ENCODE peak calls at places on chromosome 17, in eight cellular contexts. V is ovary; R is prostate gland; W is right lobe of liver; T is tibial artery; K is mammary epithelial cell; H is CD4-positive, alpha-beta memory T cell; Z is lung. Q is an unnamed sample.

GRCh38 chr17:50267074-50267841 is 7.0 kb upstream of the TMEM92 start:
- DNase-seq in V (peak; percentile 65), R (no peak), W (peak; percentile 35), T (peak; percentile 62), K (no peak), H (no peak), Z (peak; percentile 28), Q (peak; percentile 11)

GRCh38 chr17:72945468-72945867 is 147.0 kb downstream of the SLC39A11 start:
- DNase-seq in V (no peak), R (no peak), W (no peak), T (no peak), K (no peak), H (no peak), Z (no peak), Q (no peak)

GRCh38 chr17:76934561-76935320 is 66.5 kb downstream of the MGAT5B start:
- DNase-seq in V (no peak), R (no peak), W (no peak), T (no peak), K (no peak), H (no peak), Z (no peak), Q (no peak)

GRCh38 chr17:29007456-29008455 is 1.9 kb upstream of the SEZ6 start:
- DNase-seq in V (no peak), R (no peak), W (no peak), T (no peak), K (peak; percentile 74), H (no peak), Z (no peak), Q (peak; percentile 60)

GRCh38 chr17:45222273-45222993 is 748 bp downstream of the FMNL1 start:
- DNase-seq in V (no peak), R (no peak), W (no peak), T (peak; percentile 69), K (no peak), H (peak; percentile 64), Z (no peak), Q (no peak)

GRCh38 chr17:45876539-45876938 is 17.8 kb upstream of the MAPT start:
- DNase-seq in V (no peak), R (no peak), W (no peak), T (no peak), K (no peak), H (no peak), Z (no peak), Q (no peak)

GRCh38 chr17:66431080-66431795 is 128.8 kb downstream of the PRKCA start:
- DNase-seq in V (no peak), R (no peak), W (no peak), T (no peak), K (no peak), H (no peak), Z (no peak), Q (no peak)

GRCh38 chr17:49361129-49361901 is 735 bp downstream of the ZNF652 start:
- DNase-seq in V (peak; percentile 20), R (peak; percentile 36), W (peak; percentile 76), T (peak; percentile 68), K (peak; percentile 55), H (peak; percentile 87), Z (peak; percentile 51), Q (peak; percentile 23)

GRCh38 chr17:4604111-4604644 is 19.8 kb downstream of the SMTNL2 start:
- DNase-seq in V (peak; percentile 93), R (no peak), W (peak; percentile 53), T (no peak), K (no peak), H (no peak), Z (no peak), Q (no peak)

GRCh38 chr17:14245002-14245401 is 8.3 kb upstream of the CDRT15 start:
- DNase-seq in V (no peak), R (no peak), W (no peak), T (no peak), K (no peak), H (no peak), Z (no peak), Q (no peak)

GRCh38 chr17:77688369-77688768 is 270.1 kb upstream of the TNRC6C start:
- DNase-seq in V (no peak), R (no peak), W (no peak), T (peak; percentile 28), K (no peak), H (no peak), Z (no peak), Q (no peak)

GRCh38 chr17:73196500-73196899 is 3.6 kb downstream of the COG1 start:
- DNase-seq in V (peak; percentile 44), R (peak; percentile 88), W (peak; percentile 71), T (peak; percentile 65), K (no peak), H (no peak), Z (no peak), Q (no peak)

GRCh38 chr17:62595484-62595883 is 32.0 kb upstream of the MRC2 start:
- DNase-seq in V (no peak), R (no peak), W (no peak), T (no peak), K (no peak), H (no peak), Z (no peak), Q (no peak)

GRCh38 chr17:28792877-28793666 is 49.3 kb downstream of the TRAF4 start:
- DNase-seq in V (no peak), R (no peak), W (no peak), T (no peak), K (no peak), H (no peak), Z (no peak), Q (no peak)

GRCh38 chr17:13114601-13115024 is 96.8 kb upstream of the ELAC2 start:
- DNase-seq in V (no peak), R (no peak), W (no peak), T (no peak), K (peak; percentile 6), H (no peak), Z (no peak), Q (no peak)

GRCh38 chr17:78697122-78697845 is 84.8 kb downstream of the CYTH1 start:
- DNase-seq in V (no peak), R (no peak), W (no peak), T (no peak), K (no peak), H (no peak), Z (no peak), Q (no peak)

GRCh38 chr17:78692460-78693010 is 89.5 kb downstream of the CYTH1 start:
- DNase-seq in V (no peak), R (no peak), W (no peak), T (no peak), K (no peak), H (no peak), Z (no peak), Q (no peak)

GRCh38 chr17:78694805-78695531 is 87.1 kb downstream of the CYTH1 start:
- DNase-seq in V (no peak), R (no peak), W (no peak), T (no peak), K (no peak), H (no peak), Z (no peak), Q (no peak)

GRCh38 chr17:78696016-78696992 is 85.8 kb downstream of the CYTH1 start:
- DNase-seq in V (no peak), R (no peak), W (no peak), T (no peak), K (no peak), H (no peak), Z (no peak), Q (no peak)

GRCh38 chr17:78693346-78694083 is 88.6 kb downstream of the CYTH1 start:
- DNase-seq in V (no peak), R (no peak), W (no peak), T (no peak), K (no peak), H (no peak), Z (no peak), Q (no peak)
- H3K36me3 ChIP-seq in V (no peaks in the 10 kb centered on the region), R (peaks cover 2% of the 10 kb centered on the region), W (no peaks in the 10 kb centered on the region), T (peaks cover 79% of the 10 kb centered on the region), K (peaks cover 10% of the 10 kb centered on the region), H (peaks cover 95% of the 10 kb centered on the region), Z (peaks cover 4% of the 10 kb centered on the region), Q (peaks cover 4% of the 10 kb centered on the region)

GRCh38 chr17:64598672-64599071 is 63.4 kb downstream of the SMURF2 start:
- DNase-seq in V (no peak), R (no peak), W (no peak), T (no peak), K (no peak), H (no peak), Z (no peak), Q (no peak)

GRCh38 chr17:64596439-64596838 is 65.7 kb downstream of the SMURF2 start:
- DNase-seq in V (no peak), R (no peak), W (no peak), T (no peak), K (no peak), H (no peak), Z (no peak), Q (no peak)

GRCh38 chr17:64599187-64599676 is 62.9 kb downstream of the SMURF2 start:
- DNase-seq in V (no peak), R (no peak), W (no peak), T (no peak), K (no peak), H (peak; percentile 51), Z (peak; percentile 33), Q (no peak)

GRCh38 chr17:64599827-64600226 is 62.3 kb downstream of the SMURF2 start:
- DNase-seq in V (no peak), R (no peak), W (no peak), T (no peak), K (no peak), H (no peak), Z (no peak), Q (no peak)

GRCh38 chr17:64596988-64597387 is 65.1 kb downstream of the SMURF2 start:
- DNase-seq in V (no peak), R (no peak), W (no peak), T (no peak), K (no peak), H (no peak), Z (no peak), Q (no peak)
- H3K36me3 ChIP-seq in V (no peaks in the 10 kb centered on the region), R (no peaks in the 10 kb centered on the region), W (no peaks in the 10 kb centered on the region), T (peaks cover 10% of the 10 kb centered on the region), K (peaks cover 34% of the 10 kb centered on the region), H (peaks cover 5% of the 10 kb centered on the region), Z (peaks cover 3% of the 10 kb centered on the region), Q (peaks cover 35% of the 10 kb centered on the region)

DNA sequence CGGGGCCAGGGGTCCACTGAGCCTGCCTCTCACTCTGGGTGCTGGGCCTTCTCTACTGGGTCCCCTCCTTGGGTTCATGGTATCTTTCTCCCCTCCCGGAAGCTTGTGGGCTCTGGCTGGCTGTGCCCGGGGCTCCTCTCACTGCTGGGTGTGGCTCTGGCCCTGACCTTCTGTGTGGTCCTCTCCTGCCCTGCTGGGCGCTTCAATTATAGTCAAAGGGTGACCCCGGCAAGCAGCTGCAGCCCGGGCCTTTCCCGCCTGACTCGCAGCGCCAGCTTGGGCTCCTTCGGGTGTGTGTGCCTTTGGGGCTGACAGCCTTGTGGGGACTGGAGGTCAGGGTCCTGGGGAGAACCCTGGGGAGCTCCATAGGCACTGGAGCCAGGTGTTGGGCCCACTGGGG is 54.2 kb upstream of the PVALEF start:
- DNase-seq in V (no peak), R (no peak), W (no peak), T (no peak), K (no peak), H (no peak), Z (no peak), Q (no peak)
- H3K36me3 ChIP-seq in V (no peaks in the 10 kb centered on the region), R (peaks cover 2% of the 10 kb centered on the region), W (no peaks in the 10 kb centered on the region), T (peaks cover 41% of the 10 kb centered on the region), K (peaks cover 2% of the 10 kb centered on the region), H (no peaks in the 10 kb centered on the region), Z (no peaks in the 10 kb centered on the region), Q (no peaks in the 10 kb centered on the region)

DNA sequence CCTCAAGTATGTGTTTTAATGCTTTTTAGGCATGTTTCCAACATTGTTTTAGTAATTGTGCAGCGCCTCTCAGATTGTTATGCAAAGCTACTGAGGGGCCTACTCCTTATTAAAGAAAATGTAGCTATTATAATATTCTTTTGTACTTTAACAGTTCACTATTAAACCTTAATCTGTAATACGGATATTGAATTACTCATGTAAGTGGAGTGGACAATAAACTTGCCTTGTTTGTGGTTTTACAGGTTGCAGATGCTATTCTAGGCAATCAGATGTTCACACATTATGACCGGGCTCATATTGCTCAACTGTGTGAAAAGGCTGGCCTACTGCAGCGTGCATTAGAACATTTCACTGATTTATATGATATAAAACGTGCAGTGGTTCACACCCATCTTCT is 41.0 kb downstream of the PTRH2 start:
- DNase-seq in V (no peak), R (no peak), W (no peak), T (no peak), K (peak; percentile 35), H (no peak), Z (no peak), Q (no peak)
- H3K36me3 ChIP-seq in V (no peaks in the 10 kb centered on the region), R (peaks cover 20% of the 10 kb centered on the region), W (peaks cover 8% of the 10 kb centered on the region), T (peaks cover 69% of the 10 kb centered on the region), K (peaks cover 59% of the 10 kb centered on the region), H (peaks cover 68% of the 10 kb centered on the region), Z (peaks cover 44% of the 10 kb centered on the region), Q (peaks cover 79% of the 10 kb centered on the region)